ENCODE peak calls at places on chromosomes 3 and 15, in ten cellular contexts. I is epithelial cell of esophagus; W is AG09309; M is WTC11; H is foreskin fibroblast; C is sigmoid colon; Y is AG09319; L is A549; E is K562; X is activated CD8-positive, alpha-beta T cell treated with anti-CD3 and anti-CD28 coated beads for 36 hours. J is an unnamed sample.

GRCh38 chr15:60375255-60375809 is 22.5 kb downstream of the ANXA2 start:
- DNase-seq in C (no peak), Y (no peak), M (no peak), W (no peak), X (no peak), L (no peak), I (no peak), H (no peak), E (no peak), J (no peak)

GRCh38 chr3:157526036-157526435 is 22.8 kb upstream of the VEPH1 start:
- DNase-seq in E (no peak), Y (no peak), C (no peak), M (no peak), L (no peak), W (no peak), I (no peak), H (no peak), X (no peak), J (no peak)

GRCh38 chr3:7445331-7445730 is 584.4 kb downstream of the GRM7 start:
- DNase-seq in I (no peak), X (no peak), Y (no peak), H (no peak), M (no peak), C (no peak), L (no peak), E (no peak), W (no peak), J (no peak)

GRCh38 chr15:56582785-56583184 is 117.8 kb upstream of the MNS1 start:
- DNase-seq in Y (no peak), M (no peak), L (no peak), X (no peak), C (no peak), H (no peak), E (no peak), I (no peak), W (no peak), J (no peak)

GRCh38 chr3:138114431-138114918 is 933 bp downstream of the DZIP1L start:
- DNase-seq in Y (no peak), W (no peak), I (no peak), X (no peak), L (no peak), M (peak), E (no peak), H (peak), C (no peak), J (peak)

GRCh38 chr3:41572092-41572491 is 372.8 kb downstream of the CTNNB1 start:
- DNase-seq in H (no peak), Y (no peak), W (no peak), M (no peak), X (no peak), L (no peak), I (no peak), C (no peak), E (peak), J (no peak)

GRCh38 chr15:67161412-67161811 is 93.0 kb downstream of the AAGAB start:
- DNase-seq in H (no peak), X (no peak), Y (no peak), W (no peak), E (no peak), C (peak), M (no peak), I (no peak), L (no peak), J (no peak)

GRCh38 chr15:66211670-66212455 is 41.7 kb downstream of the MEGF11 start:
- DNase-seq in M (no peak), Y (no peak), I (no peak), E (no peak), H (no peak), X (no peak), W (no peak), C (no peak), L (no peak), J (no peak)

GRCh38 chr3:172258616-172259015 is 189.6 kb downstream of the GHSR start:
- DNase-seq in I (no peak), H (no peak), L (no peak), E (no peak), C (peak), X (no peak), W (no peak), M (no peak), Y (no peak), J (no peak)

GRCh38 chr15:84631706-84632272 is 22.3 kb downstream of the WDR73 start:
- DNase-seq in W (no peak), C (no peak), H (no peak), M (no peak), L (no peak), E (no peak), I (no peak), Y (no peak), X (peak), J (no peak)

GRCh38 chr3:2711081-2711480 is 399.1 kb downstream of the IL5RA start:
- DNase-seq in Y (no peak), E (no peak), C (no peak), W (no peak), X (no peak), M (no peak), L (no peak), I (no peak), H (no peak), J (no peak)

GRCh38 chr3:2714856-2715255 is 395.3 kb downstream of the IL5RA start:
- DNase-seq in L (no peak), X (no peak), C (no peak), I (no peak), W (no peak), Y (no peak), E (no peak), H (no peak), M (no peak), J (no peak)

GRCh38 chr3:2713923-2714322 is 396.3 kb downstream of the IL5RA start:
- DNase-seq in Y (no peak), I (no peak), E (peak), W (no peak), H (no peak), L (no peak), X (peak), C (no peak), M (no peak), J (no peak)
- TF ChIP-seq CTCF in Y (no peak), I (no peak), E (no peak), W (no peak), H (no peak), L (peak), X (peak), C (no peak), M (no peak), J (no peak)

GRCh38 chr3:112109313-112109712 is 23.1 kb downstream of the C3orf52 start:
- DNase-seq in H (no peak), Y (no peak), E (no peak), I (no peak), C (no peak), W (no peak), L (no peak), M (no peak), X (no peak), J (no peak)

GRCh38 chr3:112115806-112116383 is 17.2 kb downstream of the GCSAM start:
- DNase-seq in W (no peak), H (no peak), M (no peak), Y (no peak), E (no peak), I (no peak), X (no peak), L (no peak), C (no peak), J (no peak)

GRCh38 chr3:112114558-112115160 is 18.4 kb downstream of the GCSAM start:
- DNase-seq in M (no peak), Y (no peak), E (no peak), W (no peak), I (no peak), C (no peak), L (no peak), H (no peak), X (no peak), J (no peak)

GRCh38 chr3:112115161-112115739 is 17.8 kb downstream of the GCSAM start:
- DNase-seq in M (no peak), C (no peak), X (peak), I (no peak), W (no peak), H (no peak), Y (no peak), E (no peak), L (no peak), J (no peak)

DNA sequence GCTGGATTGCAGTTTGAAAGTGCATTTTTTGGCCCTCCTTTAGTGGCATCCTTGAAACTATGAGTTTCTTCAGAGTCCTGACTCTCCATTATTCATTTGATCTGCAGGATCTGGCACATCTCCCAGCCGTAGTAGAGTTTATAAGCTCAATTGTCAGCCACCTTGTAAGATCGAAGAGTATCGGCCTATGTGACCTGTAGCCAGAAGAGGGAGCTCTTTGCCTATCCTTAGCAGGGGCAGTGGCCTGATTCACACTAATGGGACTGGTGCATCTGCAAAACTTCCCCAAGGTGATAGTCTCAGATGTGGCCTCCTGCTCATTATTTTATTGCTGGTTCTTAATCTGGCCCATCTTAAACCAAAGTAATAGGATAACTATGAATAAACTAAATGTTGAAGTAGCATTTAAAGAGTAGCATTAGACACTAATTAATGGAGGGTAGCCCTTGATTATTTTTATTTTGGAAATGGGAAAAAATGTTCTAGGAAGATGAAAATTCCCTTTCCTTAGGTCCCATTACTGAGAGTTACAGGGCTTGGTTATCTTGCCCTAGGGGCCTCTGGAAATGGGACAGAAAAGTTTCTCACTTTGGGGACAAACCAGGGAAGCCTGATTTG is 21.2 kb downstream of the GCSAM start:
- DNase-seq in Y (peak), X (peak), H (peak), W (no peak), E (peak), C (no peak), M (peak), L (peak), I (peak), J (peak)
- TF ChIP-seq CTCF in Y (peak), X (peak), H (peak), W (peak), E (peak), C (no peak), M (peak), L (peak), I (peak), J (peak)

GRCh38 chr3:187996609-187997008 is 157.3 kb upstream of the LPP start:
- DNase-seq in C (no peak), W (no peak), E (no peak), I (no peak), M (no peak), Y (no peak), X (no peak), H (no peak), L (no peak), J (no peak)

GRCh38 chr3:187998611-187999010 is 155.3 kb upstream of the LPP start:
- DNase-seq in C (no peak), H (no peak), X (no peak), L (no peak), M (no peak), W (no peak), Y (no peak), I (no peak), E (no peak), J (no peak)

GRCh38 chr3:187999821-188000220 is 154.1 kb upstream of the LPP start:
- DNase-seq in E (no peak), X (peak), M (no peak), L (no peak), W (no peak), Y (no peak), I (no peak), H (no peak), C (no peak), J (no peak)

GRCh38 chr3:187997946-187998561 is 155.9 kb upstream of the LPP start:
- DNase-seq in X (no peak), W (no peak), C (no peak), E (no peak), M (no peak), I (no peak), Y (no peak), L (no peak), H (no peak), J (no peak)

DNA sequence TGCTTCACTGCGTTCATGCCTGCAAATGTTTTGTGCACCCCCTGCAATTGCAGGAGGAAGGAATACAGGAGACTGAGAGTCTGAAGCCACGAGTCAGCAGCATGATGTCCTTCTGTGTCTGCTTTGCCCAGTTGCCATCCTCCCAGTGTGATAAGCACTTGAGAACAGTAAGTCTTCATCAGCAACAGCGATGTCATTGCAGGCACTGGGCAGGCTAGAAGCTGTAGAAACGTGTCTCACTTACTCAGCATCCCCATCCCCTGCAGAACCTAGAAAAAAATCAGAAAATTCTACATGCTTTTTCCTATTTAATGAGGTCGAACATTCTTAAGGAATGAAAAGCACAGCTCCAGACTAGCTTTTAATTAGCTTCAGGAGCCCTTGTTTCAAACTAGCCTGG is 156.5 kb upstream of the LPP start:
- DNase-seq in I (peak), X (no peak), W (no peak), Y (no peak), M (no peak), C (no peak), H (no peak), L (no peak), E (no peak), J (no peak)
- TF ChIP-seq CTCF in I (no peak), X (no peak), W (no peak), Y (no peak), M (no peak), C (no peak), H (no peak), L (no peak), E (no peak), J (no peak)

GRCh38 chr3:43087249-43087776 is 18.6 kb downstream of the POMGNT2 start:
- DNase-seq in Y (no peak), L (no peak), M (no peak), C (no peak), W (no peak), I (no peak), H (no peak), E (no peak), X (no peak), J (no peak)
- TF ChIP-seq CTCF in Y (no peak), L (no peak), M (no peak), C (no peak), W (peak), I (peak), H (no peak), E (peak), X (no peak), J (no peak)

DNA sequence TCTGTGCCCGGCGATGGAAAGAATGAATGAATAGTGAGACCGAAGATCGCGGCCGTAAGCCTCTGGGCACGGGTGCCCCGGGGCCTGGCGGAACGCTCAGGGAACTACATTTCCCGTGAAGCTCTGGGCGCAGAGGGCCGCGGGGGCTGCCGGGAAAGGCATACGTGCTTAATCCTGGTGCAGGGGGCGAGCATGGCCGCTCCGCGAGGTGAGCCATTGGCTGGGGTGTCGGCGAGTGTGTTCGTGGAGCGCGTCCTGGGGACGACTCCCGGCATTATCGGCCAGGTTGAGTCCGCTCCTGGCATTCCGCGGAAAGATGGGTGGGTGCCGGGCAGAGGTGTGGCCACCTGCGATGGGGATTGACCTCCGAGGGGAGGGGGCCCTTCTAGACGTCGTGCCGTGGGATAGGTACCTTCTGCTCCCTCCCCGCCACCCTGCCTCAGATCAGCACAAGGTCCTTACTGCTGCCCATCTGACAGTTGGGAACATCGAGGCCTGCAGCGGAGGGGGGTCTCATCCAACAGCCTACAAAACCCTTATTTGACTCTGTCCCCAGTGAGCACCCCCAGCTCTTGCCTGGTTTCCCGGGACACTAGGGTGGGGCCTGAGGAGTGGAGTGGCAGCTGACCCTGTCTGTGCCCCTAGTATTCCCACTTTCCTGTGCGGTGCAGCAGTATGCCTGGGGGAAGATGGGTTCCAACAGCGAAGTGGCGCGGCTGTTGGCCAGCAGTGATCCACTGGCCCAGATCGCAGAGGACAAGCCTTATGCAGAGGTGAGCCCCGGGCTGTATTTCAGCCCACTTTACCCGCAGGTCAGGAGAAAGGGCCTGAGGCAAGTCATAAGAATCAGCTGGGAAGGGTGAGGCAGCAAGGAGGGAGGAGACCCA is at the start of gene MPI:
- DNase-seq in L (peak), M (peak), X (peak), I (peak), Y (no peak), E (peak), W (no peak), C (peak), H (peak), J (peak)
- TF ChIP-seq CTCF in L (no peak), M (no peak), X (no peak), I (no peak), Y (no peak), E (no peak), W (no peak), C (no peak), H (no peak), J (no peak)

DNA sequence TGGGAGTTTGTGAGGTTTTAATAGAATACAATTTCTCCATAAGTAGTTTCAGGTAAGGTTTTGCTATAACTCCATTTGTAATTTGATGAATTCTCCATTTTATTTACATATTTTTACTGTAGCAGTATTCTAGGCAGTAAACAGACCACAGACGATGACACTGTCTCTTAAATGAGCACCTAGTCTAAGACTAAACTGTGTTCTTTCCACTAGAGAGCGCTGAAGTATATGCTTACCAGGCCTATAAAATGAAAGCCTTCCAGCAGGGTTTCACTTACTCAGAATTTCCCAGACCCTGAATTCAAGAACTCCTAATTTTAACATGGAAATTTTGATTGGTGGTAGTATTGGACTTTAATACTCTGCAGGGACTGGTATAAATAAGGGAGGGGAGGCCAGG is 41.6 kb downstream of the POLG start:
- DNase-seq in W (no peak), Y (no peak), X (no peak), L (no peak), C (no peak), M (no peak), H (no peak), I (no peak), E (no peak), J (no peak)
- TF ChIP-seq CTCF in W (no peak), Y (no peak), X (no peak), L (no peak), C (no peak), M (no peak), H (no peak), I (no peak), E (no peak), J (no peak)

GRCh38 chr3:160837394-160837975 is 81.5 kb downstream of the PPM1L start:
- DNase-seq in M (no peak), C (no peak), Y (no peak), X (peak), W (no peak), I (no peak), L (no peak), H (no peak), E (no peak), J (no peak)

GRCh38 chr3:160842021-160843005 is 86.3 kb downstream of the PPM1L start:
- DNase-seq in E (no peak), H (no peak), Y (no peak), X (no peak), C (no peak), L (no peak), I (no peak), W (no peak), M (no peak), J (no peak)

GRCh38 chr3:160840590-160840989 is 84.6 kb downstream of the PPM1L start:
- DNase-seq in X (no peak), W (no peak), E (no peak), C (no peak), I (no peak), Y (no peak), M (no peak), L (no peak), H (no peak), J (no peak)

GRCh38 chr3:160841455-160841854 is 85.4 kb downstream of the PPM1L start:
- DNase-seq in X (no peak), H (no peak), E (no peak), W (no peak), Y (no peak), M (no peak), L (no peak), C (no peak), I (no peak), J (no peak)
- TF ChIP-seq CTCF in X (no peak), H (no peak), E (no peak), W (no peak), Y (no peak), M (no peak), L (no peak), C (no peak), I (no peak), J (no peak)

J was measured in endothelial cell.